ENCODE peak calls at places on chromosomes 13 and 19, in seven cellular contexts. E, Q, J, U, O, C and K are unnamed samples.

GRCh38 chr13:42592915-42593718 is 19.2 kb downstream of the TNFSF11 start:
- DNase-seq in E (no peak), Q (no peak), J (no peak), U (no peak), O (peak; percentile 26), C (no peak), K (no peak)

GRCh38 chr13:36788276-36788675 is 30.7 kb upstream of the RFXAP start:
- DNase-seq in E (no peak), Q (peak; percentile 47), J (no peak), U (no peak), O (no peak), C (no peak), K (no peak)

GRCh38 chr13:108961542-108962125 is 332.2 kb downstream of the MYO16 start:
- DNase-seq in E (no peak), Q (peak; percentile 62), J (peak; percentile 57), U (no peak), O (peak; percentile 69), C (peak; percentile 2), K (peak; percentile 71)

GRCh38 chr19:15404097-15404779 is 14.6 kb downstream of the AKAP8L start:
- DNase-seq in E (no peak), Q (no peak), J (no peak), U (no peak), O (no peak), C (no peak), K (no peak)

GRCh38 chr13:66578305-66578704 is 651.8 kb downstream of the PCDH9 start:
- DNase-seq in E (no peak), Q (peak; percentile 26), J (no peak), U (no peak), O (no peak), C (no peak), K (no peak)

GRCh38 chr13:64579331-64579730 is 2650.8 kb downstream of the PCDH9 start:
- DNase-seq in E (no peak), Q (no peak), J (no peak), U (no peak), O (no peak), C (no peak), K (no peak)

GRCh38 chr19:17089238-17089637 is 13.7 kb downstream of the MYO9B start:
- DNase-seq in E (no peak), Q (peak; percentile 95), J (no peak), U (no peak), O (no peak), C (no peak), K (peak; percentile 96)

GRCh38 chr19:1618157-1619093 is 13.2 kb upstream of the UQCR11 start:
- DNase-seq in E (peak; percentile 83), Q (no peak), J (no peak), U (peak; percentile 73), O (peak; percentile 83), C (peak; percentile 58), K (no peak)

GRCh38 chr19:31066385-31066784 is 282.9 kb downstream of the TSHZ3 start:
- DNase-seq in E (no peak), Q (peak; percentile 78), J (no peak), U (no peak), O (peak; percentile 42), C (peak; percentile 10), K (peak; percentile 76)

GRCh38 chr19:31270897-31271568 is 78.2 kb downstream of the TSHZ3 start:
- DNase-seq in E (no peak), Q (peak; percentile 58), J (no peak), U (no peak), O (no peak), C (no peak), K (no peak)

GRCh38 chr19:12885749-12886706 is 973 bp downstream of the KLF1 start:
- DNase-seq in E (no peak), Q (no peak), J (no peak), U (peak; percentile 62), O (peak; percentile 88), C (no peak), K (no peak)

GRCh38 chr13:99977334-99977911 is 4.2 kb upstream of the ZIC2 start:
- DNase-seq in E (no peak), Q (no peak), J (no peak), U (peak; percentile 43), O (no peak), C (no peak), K (no peak)

GRCh38 chr19:16470911-16471811 is 609 bp downstream of the EPS15L1 start:
- DNase-seq in E (no peak), Q (peak; percentile 55), J (no peak), U (peak; percentile 62), O (peak; percentile 26), C (no peak), K (peak; percentile 49)

GRCh38 chr13:24008679-24009078 is 111.4 kb upstream of the C1QTNF9B start:
- DNase-seq in E (no peak), Q (peak; percentile 56), J (no peak), U (no peak), O (no peak), C (peak; percentile 96), K (no peak)

GRCh38 chr19:16319466-16319865 is 5.2 kb upstream of the KLF2 start:
- DNase-seq in E (no peak), Q (peak; percentile 49), J (no peak), U (no peak), O (no peak), C (no peak), K (peak; percentile 43)

GRCh38 chr13:34931572-34931971 is 10.5 kb upstream of the NBEA start:
- DNase-seq in E (no peak), Q (peak; percentile 3), J (no peak), U (no peak), O (no peak), C (peak; percentile 79), K (no peak)

GRCh38 chr13:61192826-61193225 is 222.8 kb downstream of the PCDH20 start:
- DNase-seq in E (no peak), Q (no peak), J (no peak), U (no peak), O (no peak), C (no peak), K (no peak)

GRCh38 chr13:95319551-95320274 is 18.5 kb upstream of the ABCC4 start:
- DNase-seq in E (no peak), Q (no peak), J (no peak), U (no peak), O (no peak), C (no peak), K (no peak)

GRCh38 chr19:6802336-6803035 is 30.0 kb downstream of the VAV1 start:
- DNase-seq in E (peak; percentile 54), Q (no peak), J (no peak), U (no peak), O (peak; percentile 21), C (peak; percentile 37), K (no peak)

GRCh38 chr13:113454936-113455335 is 1.6 kb upstream of the ADPRHL1 start:
- DNase-seq in E (no peak), Q (no peak), J (no peak), U (no peak), O (no peak), C (no peak), K (no peak)

GRCh38 chr19:51708811-51709210 is 15.0 kb downstream of the HAS1 start:
- DNase-seq in E (no peak), Q (no peak), J (no peak), U (no peak), O (no peak), C (peak; percentile 28), K (no peak)

GRCh38 chr13:60431108-60431700 is 34.2 kb downstream of the TDRD3 start:
- DNase-seq in E (no peak), Q (peak; percentile 72), J (peak; percentile 41), U (no peak), O (peak; percentile 73), C (peak; percentile 0), K (peak; percentile 67)

GRCh38 chr13:24511019-24511823 is 1.4 kb downstream of the PARP4 start:
- DNase-seq in E (peak; percentile 38), Q (peak; percentile 91), J (no peak), U (no peak), O (peak; percentile 83), C (peak; percentile 55), K (peak; percentile 97)

GRCh38 chr13:34678154-34678553 is 263.9 kb upstream of the NBEA start:
- DNase-seq in E (no peak), Q (no peak), J (no peak), U (no peak), O (no peak), C (peak; percentile 64), K (peak; percentile 21)

GRCh38 chr19:16168465-16169081 is 4.8 kb downstream of the CIB3 start:
- DNase-seq in E (no peak), Q (peak; percentile 50), J (no peak), U (no peak), O (peak; percentile 11), C (no peak), K (peak; percentile 7)

GRCh38 chr19:11091343-11092153 is 2.3 kb downstream of the LDLR start:
- DNase-seq in E (no peak), Q (peak; percentile 90), J (no peak), U (no peak), O (peak; percentile 97), C (peak; percentile 96), K (peak; percentile 94)

GRCh38 chr19:6556480-6556879 is 25.7 kb downstream of the TNFSF9 start:
- DNase-seq in E (no peak), Q (no peak), J (no peak), U (no peak), O (no peak), C (no peak), K (no peak)

GRCh38 chr19:52722062-52723005 is 12.5 kb downstream of the ZNF611 start:
- DNase-seq in E (no peak), Q (peak; percentile 93), J (no peak), U (no peak), O (no peak), C (peak; percentile 91), K (peak; percentile 88)

GRCh38 chr13:43132228-43132627 is 108.8 kb downstream of the DNAJC15 start:
- DNase-seq in E (peak; percentile 77), Q (peak; percentile 36), J (peak; percentile 42), U (no peak), O (peak; percentile 94), C (peak; percentile 65), K (peak; percentile 48)

GRCh38 chr13:40486518-40487163 is 179.8 kb downstream of the FOXO1 start:
- DNase-seq in E (no peak), Q (no peak), J (no peak), U (no peak), O (no peak), C (no peak), K (no peak)
- H4K8ac ChIP-seq in E (no peak overlapping the region), Q (no peak overlapping the region), J (no peak overlapping the region), U (no peak overlapping the region), O (no peak overlapping the region), C (no peak overlapping the region), K (no peak overlapping the region)

GRCh38 chr13:93549326-93549855 is 322.8 kb downstream of the GPC6 start:
- DNase-seq in E (no peak), Q (no peak), J (no peak), U (no peak), O (peak; percentile 56), C (no peak), K (no peak)
- H4K8ac ChIP-seq in E (no peak overlapping the region), Q (no peak overlapping the region), J (no peak overlapping the region), U (no peak overlapping the region), O (no peak overlapping the region), C (no peak overlapping the region), K (no peak overlapping the region)

GRCh38 chr13:50493683-50494082 is 349.8 kb downstream of the DLEU7 start:
- DNase-seq in E (no peak), Q (no peak), J (no peak), U (no peak), O (no peak), C (no peak), K (no peak)
- H4K8ac ChIP-seq in E (no peak overlapping the region), Q (no peak overlapping the region), J (no peak overlapping the region), U (no peak overlapping the region), O (no peak overlapping the region), C (no peak overlapping the region), K (no peak overlapping the region)

DNA sequence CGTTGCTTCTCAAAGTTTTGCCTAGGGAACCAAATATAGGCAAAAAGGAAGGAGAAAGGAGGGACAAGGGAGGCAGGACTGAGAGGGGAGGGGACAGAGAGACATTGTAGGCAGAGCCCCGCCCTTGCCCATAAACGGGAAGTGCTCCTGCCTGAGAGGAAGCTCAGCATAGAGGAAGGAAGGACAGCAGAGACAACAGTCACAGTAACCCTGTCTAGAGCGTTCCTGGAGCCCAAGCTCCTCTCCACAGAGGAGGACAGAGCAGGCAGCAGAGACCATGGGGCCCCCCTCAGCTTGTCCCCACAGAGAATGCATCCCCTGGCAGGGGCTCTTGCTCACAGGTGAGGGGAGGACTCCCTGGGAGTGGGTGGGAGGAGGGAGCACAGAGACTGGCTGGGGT is at the start of gene CEACAM21:
- DNase-seq in E (no peak), Q (no peak), J (no peak), U (no peak), O (no peak), C (no peak), K (no peak)
- H4K8ac ChIP-seq in E (no peak within 1 kb of the TSS), Q (no peak within 1 kb of the TSS), J (no peak within 1 kb of the TSS), U (no peak within 1 kb of the TSS), O (no peak within 1 kb of the TSS), C (no peak within 1 kb of the TSS), K (no peak within 1 kb of the TSS)